ENCODE peak calls at places on chromosomes 6 and 20, in ten cellular contexts. O, W, K, T, R, F, P, I, E and V are unnamed samples. For H3K9me3, the result is how much of the 10 kb centered on the place peaks cover.

GRCh38 chr6:32108094-32108627 is 977 bp downstream of the TNXB start:
- DNase-seq in O (peak), W (no peak), K (no peak), T (no peak), R (peak), F (no peak), P (no peak), I (no peak), E (peak), V (no peak)

GRCh38 chr20:23049201-23049932 is at the start of gene THBD:
- DNase-seq in O (peak), W (no peak), K (peak), T (peak), R (peak), F (peak), P (no peak), I (peak), E (peak), V (no peak)

GRCh38 chr6:42217165-42217522 is 517 bp downstream of the MRPS10 start:
- DNase-seq in O (no peak), W (no peak), K (no peak), T (no peak), R (no peak), F (no peak), P (no peak), I (no peak), E (no peak), V (no peak)

GRCh38 chr6:121944361-121944760 is 455.1 kb upstream of the HSF2 start:
- DNase-seq in O (peak), W (no peak), K (no peak), T (no peak), R (peak), F (no peak), P (no peak), I (no peak), E (no peak), V (no peak)

GRCh38 chr6:116524236-116524635 is 12.8 kb downstream of the CALHM5 start:
- DNase-seq in O (no peak), W (no peak), K (no peak), T (no peak), R (no peak), F (no peak), P (no peak), I (no peak), E (no peak), V (no peak)

GRCh38 chr20:6515261-6515660 is 252.2 kb upstream of the BMP2 start:
- DNase-seq in O (no peak), W (no peak), K (no peak), T (no peak), R (peak), F (no peak), P (no peak), I (no peak), E (no peak), V (no peak)

GRCh38 chr6:135056632-135057031 is 2.0 kb upstream of the HBS1L start:
- DNase-seq in O (no peak), W (no peak), K (no peak), T (no peak), R (no peak), F (no peak), P (no peak), I (no peak), E (no peak), V (no peak)

GRCh38 chr6:99589290-99589672 is 17.4 kb upstream of the PRDM13 start:
- DNase-seq in O (no peak), W (no peak), K (no peak), T (peak), R (no peak), F (no peak), P (no peak), I (no peak), E (no peak), V (no peak)

GRCh38 chr20:45518282-45518681 is 2.9 kb upstream of the SPINT3 start:
- DNase-seq in O (no peak), W (no peak), K (no peak), T (no peak), R (no peak), F (no peak), P (no peak), I (no peak), E (no peak), V (no peak)

GRCh38 chr6:35411066-35411465 is 41.1 kb upstream of the FANCE start:
- DNase-seq in O (no peak), W (no peak), K (no peak), T (no peak), R (no peak), F (no peak), P (no peak), I (no peak), E (no peak), V (no peak)

GRCh38 chr6:44698602-44699001 is 311.1 kb downstream of the CDC5L start:
- DNase-seq in O (no peak), W (no peak), K (no peak), T (no peak), R (no peak), F (no peak), P (no peak), I (no peak), E (no peak), V (no peak)

GRCh38 chr6:23454090-23454998 is 671.7 kb upstream of the NRSN1 start:
- DNase-seq in O (peak), W (no peak), K (peak), T (no peak), R (peak), F (no peak), P (peak), I (no peak), E (no peak), V (no peak)

GRCh38 chr6:129599467-129599866 is 110.5 kb downstream of the ARHGAP18 start:
- DNase-seq in O (no peak), W (no peak), K (no peak), T (peak), R (no peak), F (no peak), P (no peak), I (no peak), E (no peak), V (no peak)

GRCh38 chr20:25081730-25082497 is at the start of gene VSX1:
- DNase-seq in O (no peak), W (no peak), K (no peak), T (peak), R (no peak), F (no peak), P (no peak), I (no peak), E (no peak), V (no peak)

GRCh38 chr20:25081065-25081729 is 744 bp downstream of the VSX1 start:
- DNase-seq in O (peak), W (peak), K (no peak), T (peak), R (no peak), F (no peak), P (no peak), I (no peak), E (peak), V (no peak)

GRCh38 chr20:25083773-25084615 is 2.1 kb upstream of the VSX1 start:
- DNase-seq in O (no peak), W (peak), K (no peak), T (peak), R (no peak), F (no peak), P (no peak), I (no peak), E (peak), V (no peak)

GRCh38 chr20:25083141-25083772 is 1.3 kb upstream of the VSX1 start:
- DNase-seq in O (no peak), W (peak), K (no peak), T (peak), R (no peak), F (no peak), P (no peak), I (no peak), E (no peak), V (no peak)

DNA sequence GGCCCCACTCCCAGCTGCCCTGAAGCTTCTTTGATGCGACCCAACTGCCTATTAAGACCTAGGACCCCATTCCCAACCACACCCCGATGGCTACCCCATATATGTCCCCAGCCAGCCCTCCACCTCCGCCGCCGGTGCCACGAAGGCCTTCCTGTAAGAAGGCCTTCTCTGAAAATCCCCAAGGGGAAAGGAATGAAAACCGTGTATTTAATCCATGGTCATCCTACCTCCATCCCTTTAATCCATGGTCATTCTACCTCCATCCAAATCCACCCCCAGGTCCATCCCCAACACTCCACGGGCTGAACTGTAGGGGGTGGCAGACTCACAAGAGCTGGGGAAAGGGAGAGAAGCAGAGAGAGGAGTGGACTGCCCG is 545 bp upstream of the VSX1 start:
- DNase-seq in O (no peak), W (peak), K (peak), T (peak), R (no peak), F (no peak), P (no peak), I (no peak), E (no peak), V (peak)
- H3K9me3 ChIP-seq in O (under half), W (under half), K (under half), T (under half), R (under half), F (under half), P (under half), I (under half), E (under half), V (under half)

GRCh38 chr6:150236114-150236513 is 93.3 kb downstream of the PPP1R14C start:
- DNase-seq in O (no peak), W (no peak), K (no peak), T (no peak), R (no peak), F (no peak), P (no peak), I (no peak), E (no peak), V (no peak)
- H3K9me3 ChIP-seq in O (under half), W (under half), K (under half), T (under half), R (under half), F (under half), P (under half), I (under half), E (under half), V (under half)

GRCh38 chr6:140192018-140192417 is 817.6 kb upstream of the CITED2 start:
- DNase-seq in O (no peak), W (no peak), K (no peak), T (no peak), R (no peak), F (no peak), P (no peak), I (no peak), E (no peak), V (no peak)
- H3K9me3 ChIP-seq in O (under half), W (under half), K (under half), T (under half), R (under half), F (under half), P (under half), I (under half), E (under half), V (under half)

GRCh38 chr6:126904176-126904575 is 214.3 kb upstream of the RSPO3 start:
- DNase-seq in O (no peak), W (no peak), K (no peak), T (no peak), R (no peak), F (no peak), P (no peak), I (no peak), E (no peak), V (no peak)

GRCh38 chr6:126907312-126907711 is 211.2 kb upstream of the RSPO3 start:
- DNase-seq in O (no peak), W (no peak), K (no peak), T (no peak), R (no peak), F (no peak), P (no peak), I (no peak), E (no peak), V (no peak)

GRCh38 chr6:126909493-126909892 is 209.0 kb upstream of the RSPO3 start:
- DNase-seq in O (no peak), W (no peak), K (no peak), T (no peak), R (no peak), F (no peak), P (no peak), I (no peak), E (no peak), V (no peak)

DNA sequence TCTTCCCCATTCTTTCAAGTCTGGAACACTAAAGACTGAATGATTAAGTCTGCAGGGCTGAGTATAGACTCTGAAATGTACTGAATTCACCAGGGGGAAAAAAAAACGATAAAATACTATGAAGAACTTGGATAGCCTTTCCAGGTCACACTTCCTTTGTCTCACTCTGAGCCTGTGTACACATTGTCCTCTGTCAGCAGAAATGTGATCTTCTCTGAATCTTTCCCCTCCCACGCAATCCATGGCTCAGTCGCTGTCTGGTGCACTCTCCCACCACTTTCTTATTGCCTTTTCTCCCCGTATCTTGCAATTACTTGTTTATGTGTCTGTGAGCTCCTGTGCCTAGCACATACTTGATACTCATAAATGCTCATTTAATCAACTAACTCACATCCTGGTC is 212.6 kb upstream of the RSPO3 start:
- DNase-seq in O (peak), W (no peak), K (no peak), T (no peak), R (no peak), F (no peak), P (no peak), I (no peak), E (peak), V (no peak)
- H3K9me3 ChIP-seq in O (under half), W (under half), K (under half), T (under half), R (under half), F (under half), P (under half), I (under half), E (under half), V (under half)

GRCh38 chr20:59792300-59792699 is 141.1 kb downstream of the SYCP2 start:
- DNase-seq in O (no peak), W (no peak), K (no peak), T (no peak), R (no peak), F (no peak), P (no peak), I (no peak), E (no peak), V (no peak)
- H3K9me3 ChIP-seq in O (under half), W (under half), K (under half), T (under half), R (under half), F (under half), P (under half), I (under half), E (under half), V (under half)

GRCh38 chr6:30287139-30287538 is 39.6 kb upstream of the TRIM39 start:
- DNase-seq in O (no peak), W (no peak), K (no peak), T (no peak), R (no peak), F (no peak), P (no peak), I (no peak), E (no peak), V (no peak)

GRCh38 chr6:30282522-30282921 is 44.2 kb upstream of the TRIM39 start:
- DNase-seq in O (no peak), W (no peak), K (no peak), T (no peak), R (no peak), F (no peak), P (no peak), I (no peak), E (no peak), V (no peak)

GRCh38 chr6:30283761-30284160 is 43.0 kb upstream of the TRIM39 start:
- DNase-seq in O (no peak), W (no peak), K (no peak), T (no peak), R (no peak), F (no peak), P (no peak), I (no peak), E (no peak), V (no peak)
- H3K9me3 ChIP-seq in O (under half), W (under half), K (half or more), T (under half), R (under half), F (half or more), P (under half), I (half or more), E (half or more), V (half or more)

DNA sequence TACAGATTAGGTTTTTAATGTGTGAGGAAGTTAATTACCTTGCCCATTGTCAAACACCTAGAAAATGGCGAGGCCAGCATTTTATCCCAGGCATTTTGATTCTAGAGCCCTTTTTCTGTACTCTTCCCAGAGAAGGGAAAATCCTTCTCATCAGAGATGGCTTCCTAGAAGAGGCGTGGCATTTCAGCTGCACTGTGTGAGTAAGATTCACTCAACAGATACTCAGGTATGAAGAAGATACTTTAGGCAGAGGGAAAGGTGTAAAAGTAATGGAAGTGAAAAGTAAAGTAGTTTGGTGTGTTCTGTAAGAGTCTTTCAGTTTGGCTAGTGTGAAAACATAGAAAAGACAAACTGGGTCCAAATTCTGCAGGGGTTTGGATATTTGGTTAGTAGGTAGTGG is 113.8 kb downstream of the MAP3K4 start:
- DNase-seq in O (no peak), W (no peak), K (no peak), T (no peak), R (no peak), F (no peak), P (no peak), I (no peak), E (no peak), V (no peak)
- H3K9me3 ChIP-seq in O (under half), W (under half), K (under half), T (under half), R (under half), F (under half), P (under half), I (under half), E (under half), V (under half)

GRCh38 chr20:64766-65322 is 22.6 kb upstream of the DEFB125 start:
- DNase-seq in O (no peak), W (no peak), K (no peak), T (no peak), R (no peak), F (no peak), P (no peak), I (no peak), E (no peak), V (no peak)
- H3K9me3 ChIP-seq in O (under half), W (under half), K (under half), T (half or more), R (under half), F (under half), P (half or more), I (under half), E (under half), V (under half)

GRCh38 chr20:58481541-58482021 is 33.6 kb downstream of the APCDD1L start:
- DNase-seq in O (peak), W (no peak), K (no peak), T (peak), R (no peak), F (no peak), P (no peak), I (no peak), E (peak), V (no peak)

GRCh38 chr20:58483051-58483450 is 32.1 kb downstream of the APCDD1L start:
- DNase-seq in O (no peak), W (no peak), K (no peak), T (peak), R (no peak), F (no peak), P (no peak), I (no peak), E (no peak), V (no peak)

GRCh38 chr20:58480455-58481356 is 34.5 kb downstream of the APCDD1L start:
- DNase-seq in O (no peak), W (no peak), K (no peak), T (peak), R (no peak), F (no peak), P (no peak), I (no peak), E (no peak), V (no peak)

GRCh38 chr20:58483470-58483869 is 31.7 kb downstream of the APCDD1L start:
- DNase-seq in O (no peak), W (no peak), K (no peak), T (peak), R (no peak), F (no peak), P (no peak), I (no peak), E (no peak), V (no peak)

DNA sequence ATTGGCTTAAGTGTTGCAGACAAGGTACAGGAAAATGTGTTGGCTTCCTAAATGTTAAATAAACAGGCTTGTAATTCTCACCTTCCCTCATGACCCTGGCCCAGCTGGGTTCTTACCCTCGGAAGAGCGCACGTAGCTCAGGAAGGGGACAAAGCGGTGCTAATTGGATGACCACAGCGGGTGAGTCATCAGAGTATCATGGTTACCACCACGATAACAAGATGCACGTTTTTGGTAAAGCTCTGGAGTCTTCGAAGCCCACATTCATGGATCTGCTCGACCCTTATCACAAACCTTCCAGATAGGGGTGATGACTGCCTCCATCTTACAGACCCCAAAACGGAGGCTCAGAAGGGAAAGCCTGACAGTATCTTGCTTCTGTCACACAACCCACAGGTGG is 32.8 kb downstream of the APCDD1L start:
- DNase-seq in O (peak), W (no peak), K (no peak), T (peak), R (peak), F (no peak), P (no peak), I (no peak), E (no peak), V (no peak)
- H3K9me3 ChIP-seq in O (under half), W (under half), K (half or more), T (under half), R (under half), F (under half), P (under half), I (under half), E (under half), V (under half)

GRCh38 chr20:60903325-60903958 is 348.6 kb upstream of the CDH4 start:
- DNase-seq in O (no peak), W (no peak), K (no peak), T (no peak), R (no peak), F (no peak), P (no peak), I (no peak), E (no peak), V (no peak)
- H3K9me3 ChIP-seq in O (under half), W (under half), K (under half), T (under half), R (under half), F (under half), P (under half), I (under half), E (under half), V (under half)